ENCODE peak calls at places on chromosomes 7 and 10, in eight cellular contexts. I is transverse colon, E is GM23338, T is psoas muscle, D is A549, R is adrenal gland, A is kidney epithelial cell, N is spleen. Q is an unnamed sample.

GRCh38 chr10:69504576-69505250 is 53.4 kb downstream of the TSPAN15 start:
- DNase-seq in I (no peak), E (peak), T (no peak), D (no peak), R (no peak), A (no peak), N (peak), Q (no peak)

GRCh38 chr7:43944286-43944685 is 18.1 kb downstream of the UBE2D4 start:
- DNase-seq in I (no peak), E (no peak), T (no peak), D (no peak), R (no peak), A (no peak), N (no peak), Q (no peak)

GRCh38 chr7:121138262-121138933 is 149.9 kb downstream of the CPED1 start:
- DNase-seq in I (peak), E (peak), T (no peak), D (no peak), R (no peak), A (no peak), N (no peak), Q (no peak)

GRCh38 chr7:24825315-24825917 is 68.2 kb upstream of the GSDME start:
- DNase-seq in I (no peak), E (no peak), T (no peak), D (peak), R (no peak), A (no peak), N (no peak), Q (no peak)

GRCh38 chr7:120703585-120704240 is 154.2 kb downstream of the TSPAN12 start:
- DNase-seq in I (no peak), E (no peak), T (no peak), D (no peak), R (no peak), A (no peak), N (no peak), Q (no peak)

GRCh38 chr10:7043051-7043653 is 367.7 kb downstream of the SFMBT2 start:
- DNase-seq in I (no peak), E (no peak), T (no peak), D (no peak), R (no peak), A (no peak), N (no peak), Q (no peak)

GRCh38 chr7:4270268-4270667 is 411.8 kb upstream of the FOXK1 start:
- DNase-seq in I (no peak), E (no peak), T (no peak), D (no peak), R (no peak), A (no peak), N (peak), Q (no peak)

GRCh38 chr7:103656221-103656620 is 210.2 kb upstream of the SLC26A5 start:
- DNase-seq in I (no peak), E (no peak), T (no peak), D (no peak), R (no peak), A (no peak), N (no peak), Q (no peak)

GRCh38 chr7:140238778-140239652 is 62.2 kb upstream of the KDM7A start:
- DNase-seq in I (peak), E (no peak), T (no peak), D (no peak), R (no peak), A (no peak), N (no peak), Q (no peak)

GRCh38 chr7:43784030-43785001 is 25.8 kb downstream of the BLVRA start:
- DNase-seq in I (no peak), E (no peak), T (no peak), D (no peak), R (peak), A (no peak), N (no peak), Q (no peak)

GRCh38 chr10:98425511-98426352 is 10.8 kb upstream of the PYROXD2 start:
- DNase-seq in I (peak), E (peak), T (no peak), D (peak), R (peak), A (no peak), N (no peak), Q (no peak)

GRCh38 chr10:71349401-71349800 is 30.3 kb downstream of the SLC29A3 start:
- DNase-seq in I (no peak), E (no peak), T (no peak), D (peak), R (no peak), A (peak), N (no peak), Q (no peak)

GRCh38 chr10:46558411-46559185 is 2.1 kb upstream of the GPRIN2 start:
- DNase-seq in I (peak), E (no peak), T (peak), D (peak), R (peak), A (no peak), N (peak), Q (no peak)

GRCh38 chr7:81074406-81074805 is 155.6 kb upstream of the SEMA3C start:
- DNase-seq in I (no peak), E (no peak), T (no peak), D (no peak), R (no peak), A (peak), N (no peak), Q (no peak)

GRCh38 chr7:131897790-131898165 is 341.4 kb upstream of the PODXL start:
- DNase-seq in I (no peak), E (no peak), T (no peak), D (no peak), R (no peak), A (no peak), N (no peak), Q (no peak)

GRCh38 chr10:58319599-58319998 is 15.2 kb upstream of the UBE2D1 start:
- DNase-seq in I (no peak), E (no peak), T (no peak), D (peak), R (no peak), A (no peak), N (no peak), Q (no peak)

GRCh38 chr7:157837047-157837446 is 500.2 kb downstream of the DNAJB6 start:
- DNase-seq in I (no peak), E (no peak), T (no peak), D (no peak), R (no peak), A (no peak), N (peak), Q (no peak)

GRCh38 chr10:22702348-22702747 is 12.0 kb downstream of the PIP4K2A start:
- DNase-seq in I (no peak), E (no peak), T (no peak), D (no peak), R (no peak), A (no peak), N (no peak), Q (no peak)

GRCh38 chr10:25125151-25125550 is 49.6 kb upstream of the GPR158 start:
- DNase-seq in I (no peak), E (peak), T (no peak), D (no peak), R (no peak), A (peak), N (no peak), Q (no peak)

GRCh38 chr7:139393621-139394215 is 34.0 kb downstream of the LUC7L2 start:
- DNase-seq in I (no peak), E (no peak), T (no peak), D (no peak), R (no peak), A (no peak), N (no peak), Q (no peak)

GRCh38 chr7:47763063-47763974 is 181.4 kb upstream of the TNS3 start:
- DNase-seq in I (peak), E (no peak), T (no peak), D (peak), R (no peak), A (no peak), N (no peak), Q (no peak)

GRCh38 chr10:18497955-18498354 is 153.4 kb downstream of the NSUN6 start:
- DNase-seq in I (no peak), E (no peak), T (no peak), D (no peak), R (no peak), A (no peak), N (no peak), Q (no peak)

GRCh38 chr10:127353544-127353943 is 157.2 kb upstream of the INSYN2A start:
- DNase-seq in I (no peak), E (no peak), T (no peak), D (no peak), R (no peak), A (no peak), N (no peak), Q (no peak)

GRCh38 chr7:46687203-46687602 is 766.1 kb upstream of the IGFBP3 start:
- DNase-seq in I (no peak), E (no peak), T (no peak), D (no peak), R (no peak), A (no peak), N (no peak), Q (no peak)

GRCh38 chr7:70797109-70797514 is 334.8 kb upstream of the GALNT17 start:
- DNase-seq in I (no peak), E (peak), T (no peak), D (no peak), R (no peak), A (no peak), N (no peak), Q (no peak)

GRCh38 chr7:81267508-81267907 is 348.7 kb upstream of the SEMA3C start:
- DNase-seq in I (no peak), E (no peak), T (no peak), D (peak), R (no peak), A (no peak), N (no peak), Q (peak)

GRCh38 chr10:71074176-71074755 is 138.1 kb upstream of the UNC5B start:
- DNase-seq in I (no peak), E (no peak), T (no peak), D (no peak), R (no peak), A (peak), N (peak), Q (no peak)

GRCh38 chr10:58775960-58776574 is 263.4 kb downstream of the BICC1 start:
- DNase-seq in I (no peak), E (peak), T (no peak), D (peak), R (no peak), A (peak), N (no peak), Q (no peak)

GRCh38 chr7:137081694-137082093 is 213.2 kb downstream of the CHRM2 start:
- DNase-seq in I (peak), E (no peak), T (peak), D (no peak), R (peak), A (no peak), N (no peak), Q (peak)

GRCh38 chr7:138934861-138935260 is 46.3 kb downstream of the KIAA1549 start:
- DNase-seq in I (no peak), E (no peak), T (no peak), D (no peak), R (no peak), A (peak), N (no peak), Q (no peak)

GRCh38 chr7:115357213-115357999 is 435.5 kb downstream of the MDFIC start:
- DNase-seq in I (no peak), E (no peak), T (no peak), D (no peak), R (no peak), A (no peak), N (no peak), Q (no peak)

GRCh38 chr7:42549212-42549611 is 312.2 kb upstream of the GLI3 start:
- DNase-seq in I (no peak), E (no peak), T (no peak), D (no peak), R (no peak), A (no peak), N (no peak), Q (no peak)

GRCh38 chr10:77392236-77392721 is 245.3 kb downstream of the KCNMA1 start:
- DNase-seq in I (no peak), E (no peak), T (no peak), D (no peak), R (no peak), A (no peak), N (no peak), Q (no peak)

GRCh38 chr7:85806321-85806720 is 619.5 kb upstream of the SEMA3D start:
- DNase-seq in I (no peak), E (peak), T (no peak), D (peak), R (no peak), A (no peak), N (no peak), Q (no peak)
- TF ChIP-seq CTCF in I (no peak), E (peak), T (no peak), D (no peak), R (no peak), A (peak), N (no peak), Q (no peak)

DNA sequence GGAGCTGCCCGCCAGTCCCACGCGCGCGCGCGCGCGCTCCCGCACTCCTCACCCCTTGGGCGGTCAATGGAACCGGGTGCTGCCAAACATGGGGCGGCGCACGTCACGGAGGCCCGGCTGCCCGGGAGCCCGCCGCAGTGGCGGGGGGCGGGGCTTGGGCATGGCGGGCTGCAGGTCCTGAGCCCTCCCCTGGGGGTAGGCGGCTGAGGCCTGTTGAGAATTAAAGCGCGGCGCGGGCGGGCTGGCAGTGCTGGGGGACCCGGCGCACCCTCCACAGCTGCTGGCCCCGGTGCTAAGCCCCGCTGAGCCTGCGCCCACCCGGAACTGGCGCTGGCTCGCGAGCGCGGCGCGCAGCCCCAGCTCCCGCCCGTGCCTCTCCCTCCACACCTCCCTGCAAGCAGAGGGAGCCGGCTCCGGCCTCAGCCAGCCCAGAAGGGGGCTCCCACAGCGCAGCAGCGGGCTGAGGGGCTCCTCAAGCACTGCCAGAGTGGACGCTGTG is 634.2 kb downstream of the ANKRD7 start:
- DNase-seq in I (no peak), E (peak), T (peak), D (no peak), R (no peak), A (no peak), N (peak), Q (no peak)
- H3K4me3 ChIP-seq in I (peak), E (peak), T (no peak), D (no peak), R (no peak), A (peak), N (no peak), Q (no peak)

GRCh38 chr7:143388491-143389101 is 7.5 kb downstream of the ZYX start:
- DNase-seq in I (no peak), E (peak), T (no peak), D (no peak), R (no peak), A (no peak), N (no peak), Q (no peak)

GRCh38 chr7:143388051-143388450 is 6.9 kb downstream of the ZYX start:
- DNase-seq in I (no peak), E (no peak), T (no peak), D (no peak), R (no peak), A (no peak), N (no peak), Q (no peak)

GRCh38 chr7:143389316-143390097 is 8.4 kb downstream of the ZYX start:
- DNase-seq in I (no peak), E (no peak), T (no peak), D (no peak), R (no peak), A (no peak), N (no peak), Q (no peak)

GRCh38 chr7:143385891-143386781 is 5.0 kb downstream of the ZYX start:
- DNase-seq in I (no peak), E (no peak), T (peak), D (no peak), R (peak), A (no peak), N (peak), Q (no peak)

GRCh38 chr7:143387156-143387975 is 6.2 kb downstream of the ZYX start:
- DNase-seq in I (no peak), E (peak), T (no peak), D (peak), R (no peak), A (no peak), N (no peak), Q (no peak)
- TF ChIP-seq CTCF in I (no peak), E (peak), T (no peak), D (no peak), R (no peak), A (no peak), N (no peak), Q (no peak)

GRCh38 chr7:130112078-130112477 is 41.7 kb downstream of the KLHDC10 start:
- DNase-seq in I (no peak), E (no peak), T (no peak), D (no peak), R (no peak), A (no peak), N (no peak), Q (no peak)
- H3K4me3 ChIP-seq in I (no peak), E (no peak), T (no peak), D (no peak), R (no peak), A (no peak), N (no peak), Q (no peak)

GRCh38 chr7:74061840-74062539 is 21.6 kb upstream of the LIMK1 start:
- DNase-seq in I (peak), E (no peak), T (peak), D (peak), R (peak), A (peak), N (peak), Q (no peak)

GRCh38 chr7:74059037-74059436 is 24.6 kb upstream of the LIMK1 start:
- DNase-seq in I (no peak), E (no peak), T (no peak), D (no peak), R (no peak), A (no peak), N (no peak), Q (no peak)

GRCh38 chr7:74058486-74058885 is 25.1 kb upstream of the LIMK1 start:
- DNase-seq in I (no peak), E (no peak), T (peak), D (no peak), R (no peak), A (no peak), N (peak), Q (no peak)

GRCh38 chr7:74057987-74058386 is 25.6 kb upstream of the LIMK1 start:
- DNase-seq in I (no peak), E (no peak), T (no peak), D (no peak), R (no peak), A (no peak), N (no peak), Q (no peak)

GRCh38 chr7:74059681-74060588 is 23.7 kb upstream of the LIMK1 start:
- DNase-seq in I (peak), E (no peak), T (peak), D (peak), R (no peak), A (no peak), N (no peak), Q (no peak)
- TF ChIP-seq CTCF in I (no peak), E (peak), T (no peak), D (no peak), R (no peak), A (peak), N (no peak), Q (no peak)

GRCh38 chr7:66741706-66742053 is 1.1 kb downstream of the RABGEF1 start:
- DNase-seq in I (peak), E (no peak), T (no peak), D (peak), R (peak), A (no peak), N (peak), Q (no peak)
- H3K4me3 ChIP-seq in I (peak), E (peak), T (peak), D (peak), R (no peak), A (peak), N (peak), Q (peak)

Q was measured in AG04449.